ENCODE peak calls at places on chromosome 3, in six cellular contexts. U, V, Y, K, O and M are unnamed samples.
A peak's percentile ranks its signal among the peaks of the same experiment; 100 is the strongest.

GRCh38 chr3:115671761-115672455 is 48.6 kb downstream of the GAP43 start:
- DNase-seq in U (no peak), V (no peak), Y (peak; percentile 50), O (no peak), K (no peak), M (peak; percentile 50)

GRCh38 chr3:151203053-151203420 is at the start of gene GPR171:
- DNase-seq in U (no peak), O (no peak), Y (no peak), V (no peak), K (no peak), M (no peak)

GRCh38 chr3:50600841-50601591 is 10.6 kb downstream of the CISH start:
- DNase-seq in U (peak; percentile 91), K (peak; percentile 91), O (no peak), Y (peak; percentile 98), V (peak; percentile 97), M (peak; percentile 97)

GRCh38 chr3:122609798-122610559 is 32.5 kb downstream of the PARP15 start:
- DNase-seq in K (peak; percentile 13), O (no peak), U (peak; percentile 85), Y (peak; percentile 83), V (no peak), M (peak; percentile 66)

GRCh38 chr3:129016725-129017530 is 15.8 kb downstream of the EFCC1 start:
- DNase-seq in O (no peak), Y (peak; percentile 22), U (no peak), K (no peak), V (no peak), M (peak; percentile 54)

GRCh38 chr3:31534036-31534435 is 1.3 kb downstream of the STT3B start:
- DNase-seq in O (no peak), U (peak; percentile 27), Y (peak; percentile 37), V (no peak), K (no peak), M (peak; percentile 29)

GRCh38 chr3:78969483-78969882 is 798.3 kb downstream of the ROBO1 start:
- DNase-seq in K (no peak), Y (peak; percentile 62), O (no peak), U (peak; percentile 90), V (no peak), M (peak; percentile 56)

GRCh38 chr3:5138214-5138981 is 16.3 kb downstream of the ARL8B start:
- DNase-seq in U (no peak), Y (peak; percentile 79), O (no peak), K (no peak), V (no peak), M (peak; percentile 31)

GRCh38 chr3:114078126-114078525 is 21.6 kb downstream of the QTRT2 start:
- DNase-seq in Y (peak; percentile 20), K (no peak), V (no peak), U (no peak), O (no peak), M (peak; percentile 64)

GRCh38 chr3:87126321-87126720 is 100.8 kb upstream of the CHMP2B start:
- DNase-seq in K (no peak), Y (no peak), O (no peak), V (no peak), U (no peak), M (peak; percentile 1)

GRCh38 chr3:14137004-14137403 is 12.2 kb downstream of the TMEM43 start:
- DNase-seq in O (no peak), U (peak; percentile 43), K (peak; percentile 33), V (no peak), Y (peak; percentile 28), M (peak; percentile 28)

DNA sequence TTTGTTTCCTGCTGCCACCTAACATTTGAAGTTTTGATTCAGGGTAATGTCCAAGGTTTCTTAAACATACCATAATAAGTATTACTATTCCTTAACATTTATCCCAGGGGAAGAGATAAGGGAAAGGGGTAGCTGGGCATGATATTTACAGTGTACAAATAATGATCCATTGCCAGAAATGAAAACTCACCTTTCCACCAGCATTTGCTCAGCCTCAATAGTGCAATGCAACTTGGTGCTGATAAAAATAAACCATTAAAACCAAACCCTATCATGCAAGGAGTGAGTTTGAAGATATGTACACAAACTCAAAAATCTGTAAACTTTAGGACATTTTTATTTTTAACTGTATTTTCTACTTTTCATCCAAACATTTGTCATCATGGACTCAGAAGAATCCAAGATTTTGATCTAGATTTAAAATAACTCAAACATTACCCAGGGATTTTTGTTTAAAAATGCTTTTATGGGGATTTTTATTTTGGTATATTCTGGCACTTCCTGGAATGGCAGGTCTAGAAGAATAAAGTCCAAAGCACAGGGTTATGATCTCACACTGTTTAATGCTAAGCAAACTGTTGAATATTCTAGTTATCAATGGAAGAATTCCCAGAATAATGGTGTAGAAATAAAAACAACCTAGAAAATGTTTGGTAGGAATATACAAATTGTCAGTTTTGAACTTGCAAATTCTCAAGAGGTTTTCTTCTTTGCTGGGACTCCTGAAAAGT is 32.5 kb upstream of the SLC2A2 start:
- DNase-seq in K (no peak), O (no peak), U (no peak), V (no peak), Y (no peak), M (no peak)
- TF ChIP-seq CTCF in K (no peak), O (no peak), U (no peak), V (no peak), Y (no peak), M (no peak)

GRCh38 chr3:99532246-99532645 is 106.1 kb upstream of the COL8A1 start:
- DNase-seq in K (peak; percentile 66), O (no peak), U (peak; percentile 54), V (no peak), Y (peak; percentile 77), M (peak; percentile 78)
- TF ChIP-seq CTCF in K (peak; percentile 71), O (peak; percentile 70), U (peak; percentile 86), V (no peak), Y (peak; percentile 63), M (peak; percentile 79)

GRCh38 chr3:196197524-196197923 is 13.7 kb downstream of the ZDHHC19 start:
- DNase-seq in K (no peak), U (no peak), V (no peak), Y (no peak), O (no peak), M (no peak)

GRCh38 chr3:196202516-196202970 is 8.7 kb downstream of the ZDHHC19 start:
- DNase-seq in K (no peak), Y (peak; percentile 42), U (no peak), V (no peak), O (no peak), M (peak; percentile 41)

GRCh38 chr3:196198081-196198675 is 13.0 kb downstream of the ZDHHC19 start:
- DNase-seq in Y (no peak), O (no peak), K (no peak), U (no peak), V (no peak), M (no peak)

GRCh38 chr3:196195664-196196255 is 15.4 kb downstream of the ZDHHC19 start:
- DNase-seq in Y (no peak), U (no peak), V (no peak), O (no peak), K (no peak), M (no peak)

DNA sequence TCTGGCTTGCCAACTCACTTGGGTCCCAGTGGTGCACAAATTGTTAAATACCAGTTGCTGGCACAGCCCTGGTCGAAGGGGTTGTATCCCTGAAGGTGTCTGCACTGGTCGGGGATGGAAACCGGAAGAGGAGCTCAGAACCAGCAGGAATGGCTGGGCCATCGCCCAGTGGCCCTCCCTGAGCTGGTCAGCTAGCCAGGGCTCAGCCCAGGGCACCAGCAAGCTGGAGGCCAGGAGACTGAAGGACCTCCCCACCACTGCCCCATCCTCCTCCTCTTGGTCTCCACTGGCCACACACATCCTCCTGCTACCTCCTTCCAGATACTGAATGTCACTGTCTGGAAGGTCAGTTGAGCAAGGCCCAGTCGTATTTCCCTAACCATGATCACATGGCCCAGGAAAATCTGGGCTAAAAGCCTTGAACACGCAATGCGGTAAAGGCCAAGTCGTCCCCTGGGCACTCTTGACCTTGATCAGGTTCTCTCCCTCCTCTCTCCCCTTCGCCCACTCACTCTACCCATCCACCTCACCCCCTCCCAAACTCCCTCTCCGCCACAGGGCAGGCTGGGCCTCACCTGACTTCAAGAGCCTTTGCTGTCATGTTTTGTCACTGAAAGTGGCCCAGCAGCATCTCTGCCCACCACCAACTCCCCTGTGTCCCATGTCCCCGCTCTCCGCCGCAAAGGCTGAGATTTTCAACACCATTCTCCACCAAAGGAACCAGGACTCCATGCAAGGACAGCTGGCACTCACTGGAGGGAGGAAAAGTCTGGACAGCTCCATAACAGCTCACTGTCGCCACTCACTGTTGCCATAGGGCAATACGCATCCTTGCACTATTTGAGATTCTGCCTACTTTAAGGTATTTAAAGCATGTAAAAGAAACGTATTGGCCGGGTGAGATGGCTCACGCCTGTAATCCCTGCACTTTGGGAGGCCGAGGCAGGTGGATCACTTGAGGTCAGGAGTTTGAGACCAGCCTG is 12.1 kb downstream of the ZDHHC19 start:
- DNase-seq in U (no peak), Y (no peak), V (no peak), K (no peak), O (no peak), M (no peak)
- TF ChIP-seq CTCF in U (peak; percentile 42), Y (no peak), V (no peak), K (no peak), O (peak; percentile 29), M (no peak)

GRCh38 chr3:172125053-172125452 is 85.7 kb downstream of the FNDC3B start:
- DNase-seq in Y (peak; percentile 49), O (no peak), U (no peak), K (no peak), V (no peak), M (no peak)
- TF ChIP-seq CTCF in Y (no peak), O (no peak), U (no peak), K (no peak), V (no peak), M (no peak)

GRCh38 chr3:57852896-57853295 is 96.8 kb downstream of the SLMAP start:
- DNase-seq in O (no peak), U (peak; percentile 12), K (no peak), Y (peak; percentile 54), V (no peak), M (peak; percentile 66)
- TF ChIP-seq CTCF in O (peak; percentile 56), U (peak; percentile 39), K (no peak), Y (no peak), V (no peak), M (peak; percentile 29)

GRCh38 chr3:133487920-133488540 is 85.5 kb upstream of the CDV3 start:
- DNase-seq in K (peak; percentile 62), Y (peak; percentile 49), O (no peak), U (no peak), V (no peak), M (peak; percentile 61)
- TF ChIP-seq CTCF in K (peak; percentile 61), Y (peak; percentile 50), O (peak; percentile 65), U (peak; percentile 69), V (no peak), M (peak; percentile 52)

GRCh38 chr3:99625643-99626414 is 12.6 kb upstream of the COL8A1 start:
- DNase-seq in O (no peak), V (no peak), Y (peak; percentile 96), U (no peak), K (no peak), M (peak; percentile 40)
- TF ChIP-seq CTCF in O (no peak), V (no peak), Y (no peak), U (no peak), K (no peak), M (no peak)

DNA sequence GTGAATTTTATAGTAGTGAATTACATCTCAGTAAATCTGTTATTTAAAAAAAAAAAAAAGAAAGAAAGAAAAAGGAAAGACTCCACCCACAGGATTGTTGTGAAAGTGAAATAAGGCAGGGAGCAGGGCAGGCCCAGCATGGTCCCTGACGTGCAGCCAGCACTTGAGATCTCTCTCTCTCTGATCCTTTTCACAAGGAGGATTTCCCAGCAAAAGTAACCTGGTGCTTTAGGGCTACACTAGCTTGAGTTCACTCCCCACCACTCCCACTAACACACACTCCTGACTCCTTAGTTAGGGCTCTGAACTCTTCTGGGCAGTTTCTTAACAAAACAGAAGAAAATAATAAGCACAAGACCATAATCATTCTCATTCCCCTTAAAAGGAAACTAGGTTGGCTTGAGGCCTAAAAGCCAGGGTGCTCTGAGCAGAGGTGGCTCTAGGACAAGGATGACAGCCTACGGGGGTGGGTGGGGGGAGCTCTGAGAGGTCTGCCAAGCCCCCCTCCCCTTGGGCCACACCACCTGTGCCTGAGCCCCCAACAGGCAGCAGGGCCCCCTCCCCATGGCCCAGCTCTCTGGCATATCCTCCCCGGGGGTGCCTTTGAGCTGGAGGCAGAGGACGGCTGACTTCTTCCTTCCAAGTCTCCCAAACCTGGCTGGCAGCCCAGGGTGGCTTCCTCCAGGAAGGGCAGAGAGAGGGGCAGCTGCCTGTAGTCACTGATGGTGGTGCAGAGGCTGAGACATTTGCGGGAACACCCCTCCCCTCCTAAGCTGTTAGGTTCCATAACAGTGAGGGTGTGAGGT is 831 bp downstream of the TMEM40 start:
- DNase-seq in V (peak; percentile 53), Y (peak; percentile 83), K (no peak), O (no peak), U (peak; percentile 46), M (peak; percentile 78)
- TF ChIP-seq CTCF in V (no peak), Y (no peak), K (no peak), O (no peak), U (no peak), M (no peak)